ENCODE peak calls at places on chromosomes 7 and 10, in eight cellular contexts. E is AG09309, F is lower leg skin, A is nephron progenitor cell, O is HFFc6, T is testis, R is fibroblast of pulmonary artery, Z is brain microvascular endothelial cell. W is an unnamed sample.

GRCh38 chr7:82410461-82410860 is 33.1 kb downstream of the CACNA2D1 start:
- DNase-seq in E (no peak), F (no peak), A (no peak), O (no peak), T (no peak), R (no peak), Z (no peak), W (no peak)

GRCh38 chr7:133310232-133310852 is 57.5 kb downstream of the EXOC4 start:
- DNase-seq in E (no peak), F (no peak), A (no peak), O (no peak), T (peak), R (peak), Z (peak), W (no peak)

GRCh38 chr10:51886438-51887068 is 187.2 kb upstream of the CSTF2T start:
- DNase-seq in E (no peak), F (no peak), A (no peak), O (peak), T (no peak), R (peak), Z (peak), W (no peak)

GRCh38 chr7:151349507-151349853 is 7.9 kb downstream of the NUB1 start:
- DNase-seq in E (no peak), F (no peak), A (peak), O (no peak), T (no peak), R (no peak), Z (no peak), W (no peak)

GRCh38 chr7:47254081-47255006 is 327.6 kb downstream of the TNS3 start:
- DNase-seq in E (no peak), F (peak), A (peak), O (peak), T (peak), R (peak), Z (peak), W (peak)

GRCh38 chr7:101373812-101374612 is 11.3 kb downstream of the COL26A1 start:
- DNase-seq in E (no peak), F (no peak), A (no peak), O (peak), T (no peak), R (no peak), Z (no peak), W (no peak)

GRCh38 chr10:43230909-43231522 is 35.8 kb downstream of the RASGEF1A start:
- DNase-seq in E (no peak), F (peak), A (peak), O (no peak), T (no peak), R (no peak), Z (no peak), W (no peak)

GRCh38 chr10:69856601-69857166 is 55.0 kb downstream of the COL13A1 start:
- DNase-seq in E (no peak), F (no peak), A (no peak), O (no peak), T (no peak), R (no peak), Z (no peak), W (no peak)

GRCh38 chr10:94115725-94116124 is 122.0 kb downstream of the PLCE1 start:
- DNase-seq in E (no peak), F (no peak), A (no peak), O (peak), T (no peak), R (no peak), Z (peak), W (no peak)

GRCh38 chr10:100731603-100732596 is 13.5 kb upstream of the PAX2 start:
- DNase-seq in E (no peak), F (no peak), A (no peak), O (no peak), T (no peak), R (no peak), Z (no peak), W (no peak)

GRCh38 chr10:100730739-100731602 is 14.4 kb upstream of the PAX2 start:
- DNase-seq in E (no peak), F (no peak), A (peak), O (no peak), T (peak), R (peak), Z (peak), W (no peak)

GRCh38 chr10:100727808-100728207 is 17.6 kb upstream of the PAX2 start:
- DNase-seq in E (no peak), F (no peak), A (no peak), O (no peak), T (no peak), R (no peak), Z (no peak), W (no peak)

GRCh38 chr10:100729877-100730738 is 15.3 kb upstream of the PAX2 start:
- DNase-seq in E (no peak), F (no peak), A (peak), O (no peak), T (no peak), R (no peak), Z (no peak), W (no peak)

DNA sequence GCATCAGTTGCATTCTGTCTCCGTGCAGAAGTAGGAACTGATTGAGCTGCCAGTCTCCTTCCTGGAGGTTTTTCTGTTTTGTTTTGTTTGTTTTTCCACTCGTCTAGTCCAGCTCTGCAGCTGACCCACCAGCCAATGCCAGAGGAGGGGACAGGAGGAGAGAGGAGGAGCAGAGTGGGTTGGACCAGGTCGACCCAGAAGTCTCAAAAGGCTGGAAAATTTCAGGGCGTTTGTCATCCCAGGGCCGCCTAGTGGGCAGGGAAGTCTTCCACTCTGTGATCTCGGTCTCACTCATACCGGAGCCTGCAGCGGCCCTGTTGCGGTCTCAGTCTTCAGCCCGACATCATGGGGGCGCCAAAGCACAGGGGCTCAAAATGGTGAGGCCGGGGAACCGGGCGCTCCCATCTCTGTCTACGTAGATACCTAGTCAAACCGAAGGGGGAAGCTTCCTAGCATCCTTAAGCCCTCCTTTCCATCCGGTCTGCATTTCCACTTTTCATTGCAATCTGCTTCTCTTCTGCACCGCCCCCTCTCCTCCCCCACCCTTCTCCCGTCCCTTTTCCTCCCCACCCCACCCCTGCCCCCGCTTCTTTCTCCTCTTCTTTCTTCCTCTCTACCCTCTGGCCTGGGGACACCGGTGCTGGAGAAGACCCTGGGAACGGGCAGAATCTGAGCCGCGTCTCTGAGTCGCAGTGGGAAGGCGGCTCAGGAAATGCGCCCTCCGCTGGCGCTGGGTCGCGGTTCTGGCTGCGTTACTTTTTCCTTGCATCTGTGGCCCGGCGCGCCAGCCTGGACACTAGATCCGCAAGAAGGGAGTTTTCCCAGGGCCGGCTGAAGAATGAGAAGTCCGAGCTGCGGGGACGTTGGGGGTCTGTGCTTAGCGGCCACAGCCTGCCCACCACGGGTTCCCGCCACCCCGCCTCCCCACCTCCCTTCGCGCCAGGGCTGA is 16.2 kb upstream of the PAX2 start:
- DNase-seq in E (no peak), F (no peak), A (peak), O (peak), T (peak), R (peak), Z (no peak), W (no peak)
- TF ChIP-seq CTCF in E (peak), F (no peak), A (peak), O (peak), T (no peak), R (peak), Z (peak), W (peak)

DNA sequence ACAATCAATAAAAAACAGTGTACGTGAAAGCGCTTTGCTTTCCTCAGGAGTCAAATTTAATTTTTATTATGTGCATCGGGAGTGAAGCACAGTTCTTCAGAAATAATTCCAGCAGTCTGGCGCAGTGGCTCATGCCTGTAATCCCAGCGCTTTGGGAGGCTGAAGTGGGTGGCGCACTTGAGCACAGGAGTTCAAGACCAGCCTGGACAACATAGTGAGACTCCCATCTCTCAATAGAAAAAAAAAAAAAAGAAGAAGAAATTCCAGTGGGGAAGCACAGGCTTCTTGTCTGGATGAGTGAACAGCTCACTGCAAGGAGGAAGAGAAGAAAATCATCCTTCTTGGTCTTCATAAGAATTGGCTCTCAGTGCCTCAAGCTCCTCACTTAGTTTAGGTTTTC is 27.8 kb downstream of the LMTK2 start:
- DNase-seq in E (no peak), F (no peak), A (no peak), O (no peak), T (no peak), R (no peak), Z (no peak), W (no peak)
- TF ChIP-seq CTCF in E (no peak), F (no peak), A (no peak), O (no peak), T (no peak), R (no peak), Z (no peak), W (no peak)

GRCh38 chr7:44239361-44239760 is 38.6 kb downstream of the YKT6 start:
- DNase-seq in E (no peak), F (no peak), A (no peak), O (no peak), T (no peak), R (no peak), Z (no peak), W (no peak)

GRCh38 chr7:44240376-44240775 is 39.6 kb downstream of the YKT6 start:
- DNase-seq in E (no peak), F (no peak), A (no peak), O (no peak), T (no peak), R (no peak), Z (no peak), W (no peak)

GRCh38 chr7:44244282-44244681 is 43.5 kb downstream of the YKT6 start:
- DNase-seq in E (no peak), F (no peak), A (peak), O (no peak), T (no peak), R (peak), Z (no peak), W (peak)

GRCh38 chr7:44240983-44241510 is 40.3 kb downstream of the YKT6 start:
- DNase-seq in E (peak), F (peak), A (peak), O (peak), T (peak), R (peak), Z (peak), W (peak)

GRCh38 chr7:44242091-44242490 is 41.3 kb downstream of the YKT6 start:
- DNase-seq in E (no peak), F (no peak), A (no peak), O (no peak), T (no peak), R (no peak), Z (no peak), W (no peak)
- TF ChIP-seq CTCF in E (no peak), F (no peak), A (no peak), O (no peak), T (no peak), R (no peak), Z (no peak), W (no peak)

GRCh38 chr10:45438457-45439090 is 64.6 kb downstream of the ALOX5 start:
- DNase-seq in E (no peak), F (no peak), A (no peak), O (no peak), T (no peak), R (no peak), Z (no peak), W (no peak)

GRCh38 chr10:45440511-45441062 is 66.6 kb downstream of the ALOX5 start:
- DNase-seq in E (no peak), F (no peak), A (no peak), O (no peak), T (no peak), R (no peak), Z (no peak), W (no peak)

GRCh38 chr10:45439873-45440272 is 65.9 kb downstream of the ALOX5 start:
- DNase-seq in E (no peak), F (no peak), A (no peak), O (no peak), T (no peak), R (no peak), Z (no peak), W (no peak)

GRCh38 chr10:45439365-45439764 is 65.3 kb downstream of the ALOX5 start:
- DNase-seq in E (no peak), F (no peak), A (no peak), O (no peak), T (no peak), R (no peak), Z (no peak), W (no peak)

GRCh38 chr10:45437587-45438456 is 63.8 kb downstream of the ALOX5 start:
- DNase-seq in E (no peak), F (no peak), A (no peak), O (no peak), T (no peak), R (no peak), Z (no peak), W (no peak)
- TF ChIP-seq CTCF in E (no peak), F (no peak), A (no peak), O (no peak), T (no peak), R (no peak), Z (no peak), W (no peak)

W was measured in neural crest cell.